ENCODE peak calls at places on chromosome 20, in six cellular contexts. L is small intestine, E is IMR-90, I is SJSA1, A is ascending aorta, P is sigmoid colon. R is an unnamed sample.

GRCh38 chr20:3721912-3722311 is 9.5 kb upstream of the SIGLEC1 start:
- DNase-seq in L (no peak), E (peak; percentile 18), I (no peak), A (no peak), P (no peak), R (no peak)

GRCh38 chr20:56249244-56249955 is 868 bp downstream of the MC3R start:
- DNase-seq in L (no peak), E (no peak), I (no peak), A (no peak), P (no peak), R (peak; percentile 59)

GRCh38 chr20:46053416-46053815 is 24.4 kb downstream of the SLC12A5 start:
- DNase-seq in L (no peak), E (no peak), I (no peak), A (no peak), P (peak; percentile 36), R (no peak)

GRCh38 chr20:3818155-3819151 is 1.9 kb upstream of the AP5S1 start:
- DNase-seq in L (peak; percentile 88), E (peak; percentile 87), I (peak; percentile 78), A (peak; percentile 80), P (peak; percentile 85), R (peak; percentile 95)

GRCh38 chr20:35013421-35014411 is 58.0 kb downstream of the MYH7B start:
- DNase-seq in L (no peak), E (no peak), I (no peak), A (peak; percentile 37), P (no peak), R (no peak)

GRCh38 chr20:59547596-59547995 is 56.7 kb upstream of the PHACTR3 start:
- DNase-seq in L (no peak), E (no peak), I (no peak), A (no peak), P (no peak), R (no peak)

GRCh38 chr20:46552460-46553420 is 2.3 kb upstream of the OCSTAMP start:
- DNase-seq in L (peak; percentile 36), E (no peak), I (no peak), A (no peak), P (no peak), R (no peak)

GRCh38 chr20:53463101-53463972 is 130.3 kb downstream of the ZNF217 start:
- DNase-seq in L (no peak), E (no peak), I (no peak), A (no peak), P (no peak), R (no peak)

GRCh38 chr20:54510546-54511129 is 35.2 kb downstream of the DOK5 start:
- DNase-seq in L (no peak), E (no peak), I (no peak), A (no peak), P (no peak), R (no peak)

GRCh38 chr20:2130668-2131067 is 29.0 kb downstream of the STK35 start:
- DNase-seq in L (no peak), E (no peak), I (no peak), A (no peak), P (peak; percentile 35), R (no peak)

GRCh38 chr20:39112196-39112743 is 150.1 kb downstream of the DHX35 start:
- DNase-seq in L (peak; percentile 29), E (peak; percentile 28), I (peak; percentile 30), A (no peak), P (no peak), R (peak; percentile 69)

GRCh38 chr20:57106030-57106682 is 160.3 kb downstream of the BMP7 start:
- DNase-seq in L (no peak), E (no peak), I (no peak), A (no peak), P (no peak), R (no peak)

GRCh38 chr20:32040142-32040953 is 11.7 kb upstream of the HCK start:
- DNase-seq in L (no peak), E (no peak), I (no peak), A (peak; percentile 67), P (no peak), R (peak; percentile 23)

GRCh38 chr20:64256282-64256947 is 867 bp downstream of the PCMTD2 start:
- DNase-seq in L (no peak), E (peak; percentile 10), I (no peak), A (no peak), P (no peak), R (no peak)

GRCh38 chr20:5448449-5449118 is 131.8 kb upstream of the PROKR2 start:
- DNase-seq in L (peak; percentile 59), E (peak; percentile 28), I (peak; percentile 28), A (no peak), P (no peak), R (peak; percentile 66)